ENCODE peak calls at places on chromosomes 13 and 19, in six cellular contexts. Y, T, R, M, B and E are unnamed samples.

GRCh38 chr19:31338069-31338767 is 11.0 kb downstream of the TSHZ3 start:
- DNase-seq in Y (peak; percentile 72), T (peak; percentile 53), R (peak; percentile 33), M (peak; percentile 92), B (peak; percentile 79), E (peak; percentile 85)

GRCh38 chr19:34979819-34980640 is 16.0 kb upstream of the ZNF792 start:
- DNase-seq in Y (no peak), T (no peak), R (no peak), M (no peak), B (no peak), E (no peak)

GRCh38 chr19:19744641-19745040 is 11.7 kb upstream of the ZNF14 start:
- DNase-seq in Y (no peak), T (no peak), R (no peak), M (no peak), B (no peak), E (no peak)

GRCh38 chr19:12527034-12527836 is 24.0 kb downstream of the ZNF564 start:
- DNase-seq in Y (no peak), T (no peak), R (peak; percentile 35), M (no peak), B (no peak), E (no peak)

GRCh38 chr19:588758-589692 is 656 bp upstream of the HCN2 start:
- DNase-seq in Y (peak; percentile 45), T (no peak), R (peak; percentile 16), M (no peak), B (no peak), E (no peak)

GRCh38 chr13:91291078-91291477 is 56.4 kb upstream of the MIR17HG start:
- DNase-seq in Y (no peak), T (no peak), R (no peak), M (no peak), B (no peak), E (no peak)

GRCh38 chr13:24261566-24261965 is 47.8 kb upstream of the C1QTNF9 start:
- DNase-seq in Y (no peak), T (no peak), R (no peak), M (no peak), B (no peak), E (no peak)

GRCh38 chr19:46739290-46739771 is 6.5 kb upstream of the FKRP start:
- DNase-seq in Y (no peak), T (no peak), R (no peak), M (peak; percentile 73), B (no peak), E (no peak)

GRCh38 chr13:58712191-58712590 is 1080.6 kb downstream of the PCDH17 start:
- DNase-seq in Y (peak; percentile 6), T (no peak), R (no peak), M (no peak), B (peak; percentile 68), E (no peak)

GRCh38 chr19:10603873-10604459 is 16.9 kb upstream of the AP1M2 start:
- DNase-seq in Y (no peak), T (peak; percentile 46), R (no peak), M (no peak), B (no peak), E (no peak)

GRCh38 chr13:90415902-90416301 is 931.6 kb upstream of the MIR17HG start:
- DNase-seq in Y (no peak), T (no peak), R (no peak), M (no peak), B (no peak), E (no peak)

GRCh38 chr13:65378943-65379519 is 1851.1 kb downstream of the PCDH9 start:
- DNase-seq in Y (no peak), T (no peak), R (peak; percentile 24), M (no peak), B (no peak), E (no peak)

GRCh38 chr19:23415034-23415433 is 19.8 kb upstream of the ZNF91 start:
- DNase-seq in Y (peak; percentile 24), T (no peak), R (no peak), M (no peak), B (no peak), E (no peak)

GRCh38 chr19:42857544-42857867 is 22.0 kb downstream of the PSG1 start:
- DNase-seq in Y (no peak), T (no peak), R (no peak), M (no peak), B (no peak), E (no peak)

GRCh38 chr13:20848944-20849343 is 53.6 kb downstream of the XPO4 start:
- DNase-seq in Y (no peak), T (no peak), R (no peak), M (no peak), B (no peak), E (no peak)

GRCh38 chr19:58021541-58022282 is 12.1 kb upstream of the ZSCAN1 start:
- DNase-seq in Y (no peak), T (peak; percentile 60), R (peak; percentile 2), M (peak; percentile 73), B (peak; percentile 84), E (no peak)

GRCh38 chr19:18126097-18126496 is 26.9 kb upstream of the PIK3R2 start:
- DNase-seq in Y (no peak), T (no peak), R (no peak), M (no peak), B (no peak), E (no peak)